ENCODE peak calls at places on chromosome 15, in five cellular contexts. L, Z, R, G and S are unnamed samples.

GRCh38 chr15:60649845-60650548 is 171.1 kb upstream of the ICE2 start:
- DNase-seq in L (no peak), Z (no peak), R (no peak), G (no peak), S (no peak)

GRCh38 chr15:92586383-92586910 is 69.1 kb downstream of the FAM174B start:
- DNase-seq in L (no peak), Z (no peak), R (no peak), G (no peak), S (no peak)

GRCh38 chr15:90022345-90022744 is 21.2 kb downstream of the ZNF710 start:
- DNase-seq in L (no peak), Z (no peak), R (no peak), G (no peak), S (no peak)

GRCh38 chr15:63181658-63182057 is 7.7 kb upstream of the RAB8B start:
- DNase-seq in L (no peak), Z (no peak), R (no peak), G (no peak), S (no peak)

GRCh38 chr15:39920510-39921273 is 626 bp upstream of the GPR176 start:
- DNase-seq in L (peak; percentile 75), Z (peak; percentile 76), R (peak; percentile 95), G (peak; percentile 86), S (peak; percentile 73)

GRCh38 chr15:77266708-77267387 is 153.1 kb downstream of the PEAK1 start:
- DNase-seq in L (no peak), Z (no peak), R (no peak), G (no peak), S (peak; percentile 92)

GRCh38 chr15:55343168-55343567 is 24.1 kb downstream of the PIGB start:
- DNase-seq in L (no peak), Z (no peak), R (no peak), G (peak; percentile 70), S (peak; percentile 24)

GRCh38 chr15:80275946-80276345 is 23.9 kb upstream of the CTXND1 start:
- DNase-seq in L (no peak), Z (no peak), R (no peak), G (peak; percentile 42), S (peak; percentile 50)

GRCh38 chr15:77781131-77782051 is 148.7 kb upstream of the LINGO1 start:
- DNase-seq in L (no peak), Z (no peak), R (no peak), G (no peak), S (no peak)

GRCh38 chr15:96130734-96131133 is 199.8 kb upstream of the NR2F2 start:
- DNase-seq in L (no peak), Z (no peak), R (no peak), G (no peak), S (no peak)

GRCh38 chr15:90907051-90907660 is 4.1 kb downstream of the MAN2A2 start:
- DNase-seq in L (no peak), Z (no peak), R (peak; percentile 69), G (no peak), S (no peak)

GRCh38 chr15:84142888-84143337 is 92.7 kb upstream of the GOLGA6L4 start:
- DNase-seq in L (peak; percentile 62), Z (peak; percentile 84), R (no peak), G (peak; percentile 83), S (peak; percentile 72)

GRCh38 chr15:20340931-20341661 is 200.5 kb downstream of the GOLGA6L6 start:
- DNase-seq in L (peak; percentile 57), Z (peak; percentile 64), R (peak; percentile 96), G (peak; percentile 49), S (peak; percentile 23)

GRCh38 chr15:51505251-51505650 is 117.3 kb downstream of the DMXL2 start:
- DNase-seq in L (no peak), Z (no peak), R (no peak), G (no peak), S (no peak)

GRCh38 chr15:86373147-86373546 is 293.5 kb downstream of the AGBL1 start:
- DNase-seq in L (no peak), Z (no peak), R (no peak), G (no peak), S (no peak)

GRCh38 chr15:70111203-70112017 is 13.7 kb upstream of the TLE3 start:
- DNase-seq in L (no peak), Z (peak; percentile 89), R (no peak), G (peak; percentile 85), S (peak; percentile 40)

GRCh38 chr15:98888839-98889479 is 118.6 kb downstream of the PGPEP1L start:
- DNase-seq in L (no peak), Z (no peak), R (no peak), G (no peak), S (peak; percentile 60)

GRCh38 chr15:72979308-72979707 is 73.0 kb upstream of the NEO1 start:
- DNase-seq in L (no peak), Z (no peak), R (no peak), G (no peak), S (no peak)

DNA sequence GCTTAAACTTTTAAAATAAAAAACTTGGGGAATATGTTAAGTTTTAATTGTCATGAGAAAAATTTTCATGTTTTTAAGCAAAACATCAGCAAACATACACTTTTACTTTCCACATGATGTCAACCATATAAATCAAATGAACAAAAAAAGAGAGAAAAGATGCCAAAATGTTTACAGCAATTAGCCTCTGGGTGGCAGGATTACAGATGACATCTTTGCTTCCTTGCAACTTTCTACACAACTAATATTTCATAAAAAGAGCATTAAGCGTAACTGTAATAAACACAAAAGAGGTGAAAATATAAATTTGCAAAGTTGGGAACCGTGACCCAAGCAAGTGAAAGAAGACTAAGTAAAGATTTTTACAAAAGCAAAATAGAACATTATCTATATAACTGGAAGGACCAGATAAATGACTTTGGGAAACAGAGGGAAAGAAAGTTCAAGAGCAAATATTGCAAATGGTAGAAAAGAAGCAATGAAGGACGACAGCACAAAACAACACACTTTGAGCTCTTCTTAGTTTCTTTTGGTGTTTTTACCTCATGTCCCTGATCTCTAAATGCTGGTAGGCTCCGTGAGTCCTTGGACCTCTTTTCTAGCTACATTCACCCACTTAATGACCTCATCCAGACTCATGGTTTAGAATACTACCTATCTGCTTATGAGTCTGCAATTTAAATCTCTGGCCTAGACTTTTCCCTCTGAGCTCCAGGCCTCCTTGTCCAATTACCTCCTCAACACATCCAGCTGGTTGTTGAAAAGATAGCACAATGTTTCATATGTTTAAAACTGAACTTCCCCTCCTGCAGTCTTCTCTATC is 9.4 kb downstream of the TP53BP1 start:
- DNase-seq in L (no peak), Z (no peak), R (no peak), G (no peak), S (peak; percentile 11)
- TF ChIP-seq CTCF in L (peak; percentile 41), Z (no peak), R (peak; percentile 36), G (peak; percentile 51), S (peak; percentile 68)

DNA sequence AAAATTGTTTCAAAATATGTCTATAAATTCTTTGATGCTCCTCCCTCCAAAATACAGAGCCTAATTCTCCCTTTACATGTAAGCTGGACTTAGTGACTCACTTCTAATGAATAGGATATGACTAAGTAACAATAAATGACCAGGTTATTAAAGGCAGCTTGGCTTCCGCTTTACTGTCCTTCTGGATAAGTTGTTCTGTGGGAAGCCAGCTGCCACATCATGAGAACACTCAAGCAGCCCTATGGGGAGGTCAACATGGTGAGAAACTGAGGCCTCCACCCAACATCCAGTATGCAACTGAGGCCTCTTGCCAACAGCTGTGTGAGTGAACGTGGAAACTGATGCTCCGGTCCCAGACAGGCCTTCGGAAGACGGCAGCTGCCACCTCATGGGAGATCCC is 247.3 kb upstream of the CHRM5 start:
- DNase-seq in L (no peak), Z (no peak), R (no peak), G (no peak), S (peak; percentile 85)
- TF ChIP-seq CTCF in L (no peak), Z (no peak), R (no peak), G (no peak), S (no peak)

DNA sequence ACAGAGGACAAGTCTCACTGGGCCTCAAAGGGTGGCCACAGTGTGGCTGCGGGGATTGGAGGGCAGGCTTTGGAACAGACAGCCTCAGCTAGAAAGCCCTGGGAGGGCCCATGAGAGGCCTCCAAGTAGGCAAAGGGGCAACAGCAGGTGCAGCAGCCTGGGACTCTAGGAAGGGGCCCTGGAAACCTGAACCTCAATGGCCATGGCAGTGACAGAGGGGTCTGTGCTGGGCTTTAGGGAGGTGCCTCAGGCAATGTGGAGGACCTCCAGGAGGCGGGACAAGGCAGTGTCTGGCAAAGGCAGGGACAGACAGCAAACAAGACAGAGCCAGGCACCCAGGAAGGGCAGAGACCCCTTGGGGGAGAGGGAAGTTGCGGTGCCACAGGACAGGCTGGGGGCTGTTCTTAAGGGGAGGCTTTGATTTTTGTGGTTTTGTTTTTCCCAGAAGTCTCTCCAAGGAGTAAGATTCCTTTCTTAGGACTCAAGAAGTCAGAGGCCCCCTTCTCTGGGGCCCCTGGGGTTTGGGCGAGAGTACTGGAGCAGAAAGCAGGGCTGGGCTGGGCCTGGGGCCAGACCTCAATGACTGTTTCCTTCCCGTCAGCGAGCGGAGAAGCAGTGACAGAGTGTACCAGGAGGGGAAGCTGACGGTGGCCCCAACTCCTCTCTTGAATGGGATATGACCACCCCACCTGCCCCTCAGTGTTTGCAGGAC is 9.7 kb downstream of the STOML1 start:
- DNase-seq in L (peak; percentile 47), Z (peak; percentile 85), R (peak; percentile 90), G (peak; percentile 46), S (peak; percentile 86)
- TF ChIP-seq CTCF in L (no peak), Z (no peak), R (no peak), G (no peak), S (no peak)

DNA sequence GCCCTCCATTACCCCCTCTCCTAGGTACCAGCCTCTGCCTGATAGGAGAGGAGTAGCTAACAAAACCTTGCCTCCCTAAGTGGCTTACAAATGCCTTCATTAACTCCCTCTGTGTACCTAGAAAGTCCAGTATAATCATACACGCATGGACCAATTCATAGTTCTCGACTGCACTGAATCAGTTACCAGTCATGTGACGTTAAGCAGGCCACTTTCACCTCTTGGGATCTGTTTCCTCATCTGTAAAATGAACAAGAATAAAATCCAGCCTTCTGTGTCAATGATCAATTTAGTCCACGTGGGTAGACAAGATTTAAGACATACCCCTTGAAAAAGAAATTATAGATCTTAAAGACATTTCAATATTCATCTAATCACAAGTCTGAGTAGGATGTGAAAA is 72.2 kb downstream of the TRIM69 start:
- DNase-seq in L (no peak), Z (no peak), R (no peak), G (no peak), S (no peak)
- TF ChIP-seq CTCF in L (no peak), Z (no peak), R (no peak), G (no peak), S (no peak)

DNA sequence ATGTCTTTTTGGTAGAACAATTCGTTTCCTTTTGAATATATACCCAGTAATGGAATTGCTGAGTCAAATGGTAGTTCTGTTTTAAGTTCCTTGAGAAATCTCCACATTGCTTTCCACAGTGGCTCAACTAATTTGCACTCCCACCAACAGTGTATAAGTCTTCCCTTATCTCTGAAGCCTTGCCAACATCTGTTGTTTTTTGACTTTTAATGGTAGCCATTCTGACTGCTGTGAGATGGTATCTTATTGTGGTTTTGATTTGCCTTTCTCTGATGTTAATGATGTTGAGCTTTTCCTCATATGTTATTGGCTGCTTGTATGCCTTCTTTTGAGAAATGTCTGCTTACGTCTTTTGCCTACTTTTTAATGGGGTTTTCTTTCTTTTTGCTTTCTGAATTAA is 270.6 kb upstream of the MEIS2 start:
- DNase-seq in L (no peak), Z (no peak), R (no peak), G (no peak), S (no peak)
- TF ChIP-seq CTCF in L (no peak), Z (no peak), R (no peak), G (no peak), S (no peak)

GRCh38 chr15:58934114-58934447 is 602 bp upstream of the SLTM start:
- DNase-seq in L (no peak), Z (no peak), R (no peak), G (no peak), S (no peak)
- TF ChIP-seq CTCF in L (no peak), Z (no peak), R (no peak), G (no peak), S (peak; percentile 7)